ENCODE peak calls at places on chromosomes 7 and 10, in eight cellular contexts. One of them, this sample, is unnamed.
A peak's percentile ranks its signal among the peaks of the same experiment; 100 is the strongest.

GRCh38 chr10:94129393-94130130 is 135.8 kb downstream of the PLCE1 start:
- DNase-seq in B cell: no peak
- DNase-seq in GM13976: no peak
- DNase-seq in dorsolateral prefrontal cortex: no peak
- DNase-seq in colonic mucosa: no peak
- DNase-seq in heart right ventricle: no peak
- DNase-seq in A549: peak; percentile 38
- DNase-seq in IMR-90: peak; percentile 91
- DNase-seq in this sample: no peak

GRCh38 chr7:7870590-7870989 is 98.0 kb upstream of the GLCCI1 start:
- DNase-seq in B cell: no peak
- DNase-seq in GM13976: no peak
- DNase-seq in dorsolateral prefrontal cortex: no peak
- DNase-seq in colonic mucosa: no peak
- DNase-seq in heart right ventricle: no peak
- DNase-seq in A549: no peak
- DNase-seq in IMR-90: no peak
- DNase-seq in this sample: no peak

GRCh38 chr10:9634466-9634865 is 1383.2 kb upstream of the CELF2 start:
- DNase-seq in B cell: no peak
- DNase-seq in GM13976: no peak
- DNase-seq in dorsolateral prefrontal cortex: no peak
- DNase-seq in colonic mucosa: no peak
- DNase-seq in heart right ventricle: no peak
- DNase-seq in A549: no peak
- DNase-seq in IMR-90: peak; percentile 90
- DNase-seq in this sample: no peak

GRCh38 chr10:92291921-92292860 is 1.2 kb downstream of the MARCHF5 start:
- DNase-seq in B cell: peak; percentile 65
- DNase-seq in GM13976: peak; percentile 72
- DNase-seq in dorsolateral prefrontal cortex: no peak
- DNase-seq in colonic mucosa: peak; percentile 66
- DNase-seq in heart right ventricle: peak; percentile 72
- DNase-seq in A549: peak; percentile 50
- DNase-seq in IMR-90: peak; percentile 57
- DNase-seq in this sample: peak; percentile 40

GRCh38 chr10:35584946-35585345 is 20.2 kb upstream of the GJD4 start:
- DNase-seq in B cell: no peak
- DNase-seq in GM13976: no peak
- DNase-seq in dorsolateral prefrontal cortex: no peak
- DNase-seq in colonic mucosa: no peak
- DNase-seq in heart right ventricle: no peak
- DNase-seq in A549: no peak
- DNase-seq in IMR-90: no peak
- DNase-seq in this sample: no peak

GRCh38 chr7:55527314-55527713 is 45.0 kb downstream of the VOPP1 start:
- DNase-seq in B cell: no peak
- DNase-seq in GM13976: no peak
- DNase-seq in dorsolateral prefrontal cortex: no peak
- DNase-seq in colonic mucosa: no peak
- DNase-seq in heart right ventricle: no peak
- DNase-seq in A549: no peak
- DNase-seq in IMR-90: no peak
- DNase-seq in this sample: no peak

GRCh38 chr7:99111591-99111990 is 32.3 kb downstream of the SMURF1 start:
- DNase-seq in B cell: no peak
- DNase-seq in GM13976: no peak
- DNase-seq in dorsolateral prefrontal cortex: no peak
- DNase-seq in colonic mucosa: no peak
- DNase-seq in heart right ventricle: no peak
- DNase-seq in A549: no peak
- DNase-seq in IMR-90: no peak
- DNase-seq in this sample: no peak

GRCh38 chr7:37429435-37429791 is 19.3 kb downstream of the ELMO1 start:
- DNase-seq in B cell: no peak
- DNase-seq in GM13976: no peak
- DNase-seq in dorsolateral prefrontal cortex: no peak
- DNase-seq in colonic mucosa: no peak
- DNase-seq in heart right ventricle: no peak
- DNase-seq in A549: no peak
- DNase-seq in IMR-90: no peak
- DNase-seq in this sample: no peak

GRCh38 chr10:75972494-75973276 is 541.3 kb downstream of the LRMDA start:
- DNase-seq in B cell: no peak
- DNase-seq in GM13976: no peak
- DNase-seq in dorsolateral prefrontal cortex: no peak
- DNase-seq in colonic mucosa: no peak
- DNase-seq in heart right ventricle: no peak
- DNase-seq in A549: no peak
- DNase-seq in IMR-90: peak; percentile 52
- DNase-seq in this sample: no peak

GRCh38 chr10:131681656-131682055 is 219.2 kb upstream of the PPP2R2D start:
- DNase-seq in B cell: no peak
- DNase-seq in GM13976: no peak
- DNase-seq in dorsolateral prefrontal cortex: no peak
- DNase-seq in colonic mucosa: no peak
- DNase-seq in heart right ventricle: no peak
- DNase-seq in A549: no peak
- DNase-seq in IMR-90: no peak
- DNase-seq in this sample: no peak

GRCh38 chr7:99730262-99730810 is 4.7 kb downstream of the CYP3A7 start:
- DNase-seq in B cell: no peak
- DNase-seq in GM13976: no peak
- DNase-seq in dorsolateral prefrontal cortex: no peak
- DNase-seq in colonic mucosa: no peak
- DNase-seq in heart right ventricle: no peak
- DNase-seq in A549: no peak
- DNase-seq in IMR-90: no peak
- DNase-seq in this sample: no peak

GRCh38 chr10:33216661-33217427 is 117.6 kb downstream of the NRP1 start:
- DNase-seq in B cell: no peak
- DNase-seq in GM13976: no peak
- DNase-seq in dorsolateral prefrontal cortex: no peak
- DNase-seq in colonic mucosa: no peak
- DNase-seq in heart right ventricle: no peak
- DNase-seq in A549: peak; percentile 62
- DNase-seq in IMR-90: no peak
- DNase-seq in this sample: no peak

GRCh38 chr7:14229047-14229446 is 239.6 kb upstream of the ETV1 start:
- DNase-seq in B cell: no peak
- DNase-seq in GM13976: no peak
- DNase-seq in dorsolateral prefrontal cortex: no peak
- DNase-seq in colonic mucosa: no peak
- DNase-seq in heart right ventricle: no peak
- DNase-seq in A549: no peak
- DNase-seq in IMR-90: peak; percentile 46
- DNase-seq in this sample: no peak

GRCh38 chr10:79473511-79474095 is 28.2 kb upstream of the ZCCHC24 start:
- DNase-seq in B cell: no peak
- DNase-seq in GM13976: no peak
- DNase-seq in dorsolateral prefrontal cortex: no peak
- DNase-seq in colonic mucosa: no peak
- DNase-seq in heart right ventricle: no peak
- DNase-seq in A549: no peak
- DNase-seq in IMR-90: no peak
- DNase-seq in this sample: no peak

GRCh38 chr10:126647116-126647515 is 23.4 kb downstream of the C10orf90 start:
- DNase-seq in B cell: no peak
- DNase-seq in GM13976: no peak
- DNase-seq in dorsolateral prefrontal cortex: no peak
- DNase-seq in colonic mucosa: no peak
- DNase-seq in heart right ventricle: no peak
- DNase-seq in A549: no peak
- DNase-seq in IMR-90: no peak
- DNase-seq in this sample: no peak

GRCh38 chr10:78212134-78212785 is 178.6 kb downstream of the RPS24 start:
- DNase-seq in B cell: no peak
- DNase-seq in GM13976: no peak
- DNase-seq in dorsolateral prefrontal cortex: no peak
- DNase-seq in colonic mucosa: no peak
- DNase-seq in heart right ventricle: peak; percentile 30
- DNase-seq in A549: no peak
- DNase-seq in IMR-90: no peak
- DNase-seq in this sample: no peak

GRCh38 chr10:78210548-78210947 is 176.9 kb downstream of the RPS24 start:
- DNase-seq in B cell: no peak
- DNase-seq in GM13976: no peak
- DNase-seq in dorsolateral prefrontal cortex: no peak
- DNase-seq in colonic mucosa: no peak
- DNase-seq in heart right ventricle: no peak
- DNase-seq in A549: no peak
- DNase-seq in IMR-90: no peak
- DNase-seq in this sample: no peak

GRCh38 chr10:78212786-78213175 is 179.1 kb downstream of the RPS24 start:
- DNase-seq in B cell: no peak
- DNase-seq in GM13976: no peak
- DNase-seq in dorsolateral prefrontal cortex: no peak
- DNase-seq in colonic mucosa: no peak
- DNase-seq in heart right ventricle: no peak
- DNase-seq in A549: no peak
- DNase-seq in IMR-90: no peak
- DNase-seq in this sample: no peak

GRCh38 chr10:78210976-78211375 is 177.3 kb downstream of the RPS24 start:
- DNase-seq in B cell: no peak
- DNase-seq in GM13976: no peak
- DNase-seq in dorsolateral prefrontal cortex: no peak
- DNase-seq in colonic mucosa: no peak
- DNase-seq in heart right ventricle: no peak
- DNase-seq in A549: no peak
- DNase-seq in IMR-90: no peak
- DNase-seq in this sample: no peak

DNA sequence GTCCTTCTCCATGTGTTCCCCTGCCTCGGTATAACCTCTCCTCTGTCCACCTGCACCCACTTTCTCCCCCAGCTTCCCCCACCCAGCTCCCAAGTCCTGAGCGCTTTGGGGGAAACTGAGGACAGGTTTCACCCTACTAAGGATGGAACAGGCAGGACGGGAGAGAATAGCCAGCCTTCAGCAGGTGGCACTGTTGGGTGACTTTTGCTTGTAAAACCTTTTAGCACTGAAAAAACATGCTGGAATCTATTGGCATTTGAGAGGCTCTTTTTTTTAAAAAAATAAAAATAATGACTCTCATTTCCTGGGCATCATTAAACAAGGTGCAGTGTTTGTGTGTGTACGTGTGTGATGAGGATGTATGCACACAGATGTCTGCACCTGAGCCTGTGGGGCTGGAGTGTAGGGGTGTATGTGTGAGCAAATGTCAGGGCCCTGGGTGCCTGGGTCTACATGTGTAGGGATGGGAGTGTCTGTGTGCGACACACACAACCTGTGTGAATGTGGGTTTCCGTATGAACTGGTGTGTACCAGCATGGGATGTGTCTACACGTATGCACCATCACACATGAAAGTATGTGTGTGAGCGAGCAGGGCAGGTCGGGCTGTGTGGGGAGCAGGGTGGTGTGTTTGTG is 177.9 kb downstream of the RPS24 start:
- DNase-seq in B cell: peak; percentile 11
- DNase-seq in GM13976: no peak
- DNase-seq in dorsolateral prefrontal cortex: no peak
- DNase-seq in colonic mucosa: no peak
- DNase-seq in heart right ventricle: peak; percentile 39
- DNase-seq in A549: peak; percentile 54
- DNase-seq in IMR-90: peak; percentile 67
- DNase-seq in this sample: no peak
- TF ChIP-seq CTCF in B cell: peak; percentile 20
- TF ChIP-seq CTCF in GM13976: no peak
- TF ChIP-seq CTCF in dorsolateral prefrontal cortex: peak; percentile 66
- TF ChIP-seq CTCF in colonic mucosa: peak; percentile 31
- TF ChIP-seq CTCF in heart right ventricle: peak; percentile 60
- TF ChIP-seq CTCF in A549: peak; percentile 74
- TF ChIP-seq CTCF in IMR-90: peak; percentile 81
- TF ChIP-seq CTCF in this sample: no peak

DNA sequence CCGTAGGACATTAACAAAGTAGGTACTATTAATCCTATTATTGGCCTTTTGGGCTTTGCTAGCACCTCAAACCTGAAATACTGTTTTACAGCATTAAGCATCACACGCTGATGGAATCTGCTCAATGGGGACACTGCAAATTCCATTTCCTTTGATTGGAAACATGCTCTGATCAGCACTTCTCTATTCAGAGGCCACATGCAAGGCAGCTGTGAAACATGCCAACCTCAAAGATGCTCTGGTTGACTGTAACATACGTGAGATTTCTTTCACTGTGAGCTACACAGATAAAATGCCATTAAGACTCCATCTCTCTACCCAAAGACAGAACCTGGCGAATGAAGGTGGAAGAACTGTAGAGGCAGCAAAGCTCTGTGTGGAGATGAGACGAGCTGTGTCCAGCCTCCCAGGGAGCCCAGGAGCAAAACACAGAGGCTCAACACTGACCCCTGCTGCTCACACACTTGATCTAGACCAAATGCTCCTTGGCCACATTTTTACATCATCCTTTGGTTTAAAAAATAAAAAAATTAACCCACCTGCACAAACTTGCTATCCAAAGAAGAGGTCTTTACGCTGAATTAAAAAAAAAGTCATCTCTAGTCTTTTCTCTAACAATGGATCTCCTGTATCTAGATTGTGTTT is 8.0 kb downstream of the RSU1 start:
- DNase-seq in B cell: peak; percentile 43
- DNase-seq in GM13976: peak; percentile 72
- DNase-seq in dorsolateral prefrontal cortex: no peak
- DNase-seq in colonic mucosa: peak; percentile 38
- DNase-seq in heart right ventricle: peak; percentile 58
- DNase-seq in A549: peak; percentile 42
- DNase-seq in IMR-90: peak; percentile 36
- DNase-seq in this sample: no peak
- TF ChIP-seq CTCF in B cell: peak; percentile 57
- TF ChIP-seq CTCF in GM13976: peak; percentile 51
- TF ChIP-seq CTCF in dorsolateral prefrontal cortex: peak; percentile 44
- TF ChIP-seq CTCF in colonic mucosa: peak; percentile 39
- TF ChIP-seq CTCF in heart right ventricle: peak; percentile 68
- TF ChIP-seq CTCF in A549: peak; percentile 61
- TF ChIP-seq CTCF in IMR-90: peak; percentile 63
- TF ChIP-seq CTCF in this sample: peak; percentile 45

GRCh38 chr10:118908487-118909280 is 120.8 kb upstream of the NANOS1 start:
- DNase-seq in B cell: no peak
- DNase-seq in GM13976: no peak
- DNase-seq in dorsolateral prefrontal cortex: no peak
- DNase-seq in colonic mucosa: no peak
- DNase-seq in heart right ventricle: no peak
- DNase-seq in A549: no peak
- DNase-seq in IMR-90: no peak
- DNase-seq in this sample: no peak
- TF ChIP-seq CTCF in B cell: no peak
- TF ChIP-seq CTCF in GM13976: no peak
- TF ChIP-seq CTCF in dorsolateral prefrontal cortex: no peak
- TF ChIP-seq CTCF in colonic mucosa: no peak
- TF ChIP-seq CTCF in heart right ventricle: no peak
- TF ChIP-seq CTCF in A549: no peak
- TF ChIP-seq CTCF in IMR-90: no peak
- TF ChIP-seq CTCF in this sample: no peak

GRCh38 chr7:123624527-123625183 is 23.0 kb downstream of the ASB15 start:
- DNase-seq in B cell: peak; percentile 48
- DNase-seq in GM13976: peak; percentile 64
- DNase-seq in dorsolateral prefrontal cortex: no peak
- DNase-seq in colonic mucosa: peak; percentile 39
- DNase-seq in heart right ventricle: no peak
- DNase-seq in A549: peak; percentile 73
- DNase-seq in IMR-90: peak; percentile 25
- DNase-seq in this sample: peak; percentile 26
- TF ChIP-seq CTCF in B cell: peak; percentile 59
- TF ChIP-seq CTCF in GM13976: peak; percentile 85
- TF ChIP-seq CTCF in dorsolateral prefrontal cortex: no peak
- TF ChIP-seq CTCF in colonic mucosa: peak; percentile 13
- TF ChIP-seq CTCF in heart right ventricle: peak; percentile 51
- TF ChIP-seq CTCF in A549: peak; percentile 44
- TF ChIP-seq CTCF in IMR-90: peak; percentile 40
- TF ChIP-seq CTCF in this sample: peak; percentile 50

This sample was measured in natural killer cell.